ENCODE peak calls at places on chromosomes 7 and 10, in six cellular contexts. One of them, this sample, is unnamed.

GRCh38 chr10:61901829-61902447 is 439 bp downstream of the ARID5B start:
- DNase-seq in activated CD4-positive, CD25-positive, alpha-beta regulatory T cell: no peak
- DNase-seq in CD4-positive, alpha-beta T cell: no peak
- DNase-seq in HEK293T: no peak
- DNase-seq in amygdala: no peak
- DNase-seq in coronary artery: peak; percentile 78
- DNase-seq in this sample: peak; percentile 43

GRCh38 chr7:11319491-11320274 is 346.0 kb downstream of the PHF14 start:
- DNase-seq in CD4-positive, alpha-beta T cell: no peak
- DNase-seq in coronary artery: no peak
- DNase-seq in activated CD4-positive, CD25-positive, alpha-beta regulatory T cell: no peak
- DNase-seq in amygdala: no peak
- DNase-seq in HEK293T: no peak
- DNase-seq in this sample: peak; percentile 8

GRCh38 chr7:88169717-88170320 is 50.0 kb downstream of the SRI start:
- DNase-seq in coronary artery: no peak
- DNase-seq in CD4-positive, alpha-beta T cell: no peak
- DNase-seq in HEK293T: peak; percentile 14
- DNase-seq in activated CD4-positive, CD25-positive, alpha-beta regulatory T cell: no peak
- DNase-seq in amygdala: no peak
- DNase-seq in this sample: peak; percentile 16

GRCh38 chr7:112484671-112485097 is 3.9 kb downstream of the LSMEM1 start:
- DNase-seq in HEK293T: no peak
- DNase-seq in CD4-positive, alpha-beta T cell: no peak
- DNase-seq in coronary artery: no peak
- DNase-seq in activated CD4-positive, CD25-positive, alpha-beta regulatory T cell: no peak
- DNase-seq in amygdala: no peak
- DNase-seq in this sample: no peak

GRCh38 chr10:97050205-97050745 is 135.5 kb downstream of the SLIT1 start:
- DNase-seq in coronary artery: no peak
- DNase-seq in amygdala: no peak
- DNase-seq in HEK293T: no peak
- DNase-seq in activated CD4-positive, CD25-positive, alpha-beta regulatory T cell: no peak
- DNase-seq in CD4-positive, alpha-beta T cell: no peak
- DNase-seq in this sample: peak; percentile 10

GRCh38 chr10:99430116-99430450 is 341 bp downstream of the GOT1 start:
- DNase-seq in coronary artery: no peak
- DNase-seq in CD4-positive, alpha-beta T cell: no peak
- DNase-seq in amygdala: no peak
- DNase-seq in HEK293T: no peak
- DNase-seq in activated CD4-positive, CD25-positive, alpha-beta regulatory T cell: no peak
- DNase-seq in this sample: no peak

GRCh38 chr10:57791546-57791945 is 476.1 kb downstream of the IPMK start:
- DNase-seq in coronary artery: no peak
- DNase-seq in HEK293T: no peak
- DNase-seq in CD4-positive, alpha-beta T cell: no peak
- DNase-seq in amygdala: no peak
- DNase-seq in activated CD4-positive, CD25-positive, alpha-beta regulatory T cell: no peak
- DNase-seq in this sample: no peak

GRCh38 chr7:149669121-149669818 is 104.1 kb downstream of the ZNF467 start:
- DNase-seq in CD4-positive, alpha-beta T cell: no peak
- DNase-seq in activated CD4-positive, CD25-positive, alpha-beta regulatory T cell: no peak
- DNase-seq in coronary artery: no peak
- DNase-seq in HEK293T: no peak
- DNase-seq in amygdala: no peak
- DNase-seq in this sample: peak; percentile 27

GRCh38 chr7:154569916-154570315 is 433.0 kb downstream of the PAXIP1 start:
- DNase-seq in HEK293T: no peak
- DNase-seq in CD4-positive, alpha-beta T cell: no peak
- DNase-seq in amygdala: no peak
- DNase-seq in activated CD4-positive, CD25-positive, alpha-beta regulatory T cell: no peak
- DNase-seq in coronary artery: no peak
- DNase-seq in this sample: no peak

GRCh38 chr7:116799912-116800311 is 62.5 kb upstream of the CAPZA2 start:
- DNase-seq in HEK293T: no peak
- DNase-seq in coronary artery: no peak
- DNase-seq in activated CD4-positive, CD25-positive, alpha-beta regulatory T cell: no peak
- DNase-seq in amygdala: no peak
- DNase-seq in CD4-positive, alpha-beta T cell: no peak
- DNase-seq in this sample: no peak

GRCh38 chr10:62814901-62815372 is 1.2 kb downstream of the EGR2 start:
- DNase-seq in HEK293T: no peak
- DNase-seq in amygdala: no peak
- DNase-seq in activated CD4-positive, CD25-positive, alpha-beta regulatory T cell: no peak
- DNase-seq in coronary artery: no peak
- DNase-seq in CD4-positive, alpha-beta T cell: no peak
- DNase-seq in this sample: no peak

GRCh38 chr10:44292390-44293002 is 92.4 kb downstream of the CXCL12 start:
- DNase-seq in amygdala: no peak
- DNase-seq in CD4-positive, alpha-beta T cell: no peak
- DNase-seq in HEK293T: no peak
- DNase-seq in activated CD4-positive, CD25-positive, alpha-beta regulatory T cell: no peak
- DNase-seq in coronary artery: no peak
- DNase-seq in this sample: no peak

GRCh38 chr10:77732213-77733003 is 94.8 kb upstream of the KCNMA1 start:
- DNase-seq in coronary artery: no peak
- DNase-seq in HEK293T: no peak
- DNase-seq in CD4-positive, alpha-beta T cell: no peak
- DNase-seq in amygdala: no peak
- DNase-seq in activated CD4-positive, CD25-positive, alpha-beta regulatory T cell: no peak
- DNase-seq in this sample: no peak

GRCh38 chr7:4227105-4228010 is 454.7 kb upstream of the FOXK1 start:
- DNase-seq in CD4-positive, alpha-beta T cell: no peak
- DNase-seq in amygdala: no peak
- DNase-seq in coronary artery: no peak
- DNase-seq in activated CD4-positive, CD25-positive, alpha-beta regulatory T cell: no peak
- DNase-seq in HEK293T: no peak
- DNase-seq in this sample: no peak

GRCh38 chr10:69348824-69349541 is 67.7 kb downstream of the TACR2 start:
- DNase-seq in activated CD4-positive, CD25-positive, alpha-beta regulatory T cell: no peak
- DNase-seq in CD4-positive, alpha-beta T cell: no peak
- DNase-seq in HEK293T: no peak
- DNase-seq in coronary artery: no peak
- DNase-seq in amygdala: no peak
- DNase-seq in this sample: peak; percentile 22

GRCh38 chr7:132760873-132761272 is 184.6 kb upstream of the PLXNA4 start:
- DNase-seq in activated CD4-positive, CD25-positive, alpha-beta regulatory T cell: no peak
- DNase-seq in HEK293T: no peak
- DNase-seq in CD4-positive, alpha-beta T cell: no peak
- DNase-seq in coronary artery: no peak
- DNase-seq in amygdala: no peak
- DNase-seq in this sample: no peak

GRCh38 chr7:30596043-30596641 is 1.5 kb downstream of the GARS1 start:
- DNase-seq in coronary artery: no peak
- DNase-seq in activated CD4-positive, CD25-positive, alpha-beta regulatory T cell: no peak
- DNase-seq in HEK293T: peak; percentile 27
- DNase-seq in amygdala: no peak
- DNase-seq in CD4-positive, alpha-beta T cell: no peak
- DNase-seq in this sample: peak; percentile 43

GRCh38 chr10:61052469-61053205 is 108.7 kb upstream of the RHOBTB1 start:
- DNase-seq in HEK293T: no peak
- DNase-seq in activated CD4-positive, CD25-positive, alpha-beta regulatory T cell: no peak
- DNase-seq in CD4-positive, alpha-beta T cell: no peak
- DNase-seq in coronary artery: no peak
- DNase-seq in amygdala: no peak
- DNase-seq in this sample: no peak

GRCh38 chr7:106345421-106346166 is 60.8 kb upstream of the NAMPT start:
- DNase-seq in CD4-positive, alpha-beta T cell: no peak
- DNase-seq in coronary artery: no peak
- DNase-seq in activated CD4-positive, CD25-positive, alpha-beta regulatory T cell: no peak
- DNase-seq in HEK293T: no peak
- DNase-seq in amygdala: no peak
- DNase-seq in this sample: peak; percentile 37

GRCh38 chr7:41508755-41509154 is 194.1 kb downstream of the INHBA start:
- DNase-seq in amygdala: no peak
- DNase-seq in CD4-positive, alpha-beta T cell: no peak
- DNase-seq in HEK293T: no peak
- DNase-seq in coronary artery: no peak
- DNase-seq in activated CD4-positive, CD25-positive, alpha-beta regulatory T cell: no peak
- DNase-seq in this sample: no peak

GRCh38 chr7:27873006-27873295 is 133.0 kb downstream of the TAX1BP1 start:
- DNase-seq in activated CD4-positive, CD25-positive, alpha-beta regulatory T cell: no peak
- DNase-seq in coronary artery: no peak
- DNase-seq in CD4-positive, alpha-beta T cell: no peak
- DNase-seq in amygdala: no peak
- DNase-seq in HEK293T: no peak
- DNase-seq in this sample: no peak

GRCh38 chr10:66834802-66835201 is 91.0 kb upstream of the LRRTM3 start:
- DNase-seq in coronary artery: no peak
- DNase-seq in activated CD4-positive, CD25-positive, alpha-beta regulatory T cell: no peak
- DNase-seq in CD4-positive, alpha-beta T cell: no peak
- DNase-seq in HEK293T: no peak
- DNase-seq in amygdala: no peak
- DNase-seq in this sample: no peak

GRCh38 chr7:88835147-88835728 is 39.7 kb upstream of the TEX47 start:
- DNase-seq in CD4-positive, alpha-beta T cell: no peak
- DNase-seq in HEK293T: peak; percentile 31
- DNase-seq in coronary artery: no peak
- DNase-seq in amygdala: no peak
- DNase-seq in activated CD4-positive, CD25-positive, alpha-beta regulatory T cell: no peak
- DNase-seq in this sample: peak; percentile 57

GRCh38 chr7:137007001-137007725 is 138.7 kb downstream of the CHRM2 start:
- DNase-seq in coronary artery: no peak
- DNase-seq in activated CD4-positive, CD25-positive, alpha-beta regulatory T cell: no peak
- DNase-seq in HEK293T: no peak
- DNase-seq in CD4-positive, alpha-beta T cell: no peak
- DNase-seq in amygdala: no peak
- DNase-seq in this sample: no peak

GRCh38 chr10:28246023-28246422 is 56.8 kb downstream of the MPP7 start:
- DNase-seq in coronary artery: no peak
- DNase-seq in amygdala: no peak
- DNase-seq in HEK293T: no peak
- DNase-seq in CD4-positive, alpha-beta T cell: no peak
- DNase-seq in activated CD4-positive, CD25-positive, alpha-beta regulatory T cell: no peak
- DNase-seq in this sample: no peak

GRCh38 chr7:101536232-101536631 is 92.9 kb downstream of the MYL10 start:
- DNase-seq in coronary artery: no peak
- DNase-seq in activated CD4-positive, CD25-positive, alpha-beta regulatory T cell: no peak
- DNase-seq in amygdala: no peak
- DNase-seq in CD4-positive, alpha-beta T cell: no peak
- DNase-seq in HEK293T: no peak
- DNase-seq in this sample: no peak

This sample was measured in GM12865.